ENCODE peak calls at places on chromosomes 4 and X, in six cellular contexts. T is cardiac muscle cell, K is iPS DF 19.7, B is HFFc6, D is H4, S is DMS 273 treated with DMSO at 0.1 percent for 48 hours. I is an unnamed sample.

GRCh38 chrX:123525131-123525725 is 207.6 kb downstream of the THOC2 start:
- DNase-seq in T (no peak), K (no peak), B (no peak), D (no peak), S (no peak), I (no peak)

GRCh38 chr4:31023724-31024123 is 303.6 kb downstream of the PCDH7 start:
- DNase-seq in T (no peak), K (no peak), B (no peak), D (no peak), S (no peak), I (no peak)

GRCh38 chr4:3436798-3437581 is 4.8 kb upstream of the HGFAC start:
- DNase-seq in T (no peak), K (no peak), B (peak; percentile 44), D (peak; percentile 83), S (peak; percentile 22), I (peak; percentile 20)

GRCh38 chrX:140799216-140799615 is 89.7 kb downstream of the LINC00632 start:
- DNase-seq in T (no peak), K (no peak), B (no peak), D (no peak), S (no peak), I (no peak)

GRCh38 chr4:139740531-139741041 is 75.0 kb downstream of the MGST2 start:
- DNase-seq in T (no peak), K (no peak), B (peak; percentile 75), D (peak; percentile 87), S (peak; percentile 36), I (no peak)

GRCh38 chr4:185210102-185210981 is 944 bp downstream of the SNX25 start:
- DNase-seq in T (peak; percentile 59), K (no peak), B (peak; percentile 36), D (no peak), S (no peak), I (peak; percentile 41)

GRCh38 chr4:101201421-101201820 is 145.9 kb downstream of the PPP3CA start:
- DNase-seq in T (peak; percentile 9), K (no peak), B (no peak), D (no peak), S (peak; percentile 29), I (no peak)

GRCh38 chr4:57691370-57691769 is 581.2 kb upstream of the IGFBP7 start:
- DNase-seq in T (no peak), K (no peak), B (no peak), D (no peak), S (peak; percentile 87), I (no peak)

GRCh38 chr4:185820119-185821028 is 8.4 kb upstream of the SORBS2 start:
- DNase-seq in T (no peak), K (no peak), B (no peak), D (no peak), S (no peak), I (no peak)

GRCh38 chrX:141220342-141221008 is 21.8 kb downstream of the SPANXC start:
- DNase-seq in T (no peak), K (no peak), B (peak; percentile 57), D (peak; percentile 73), S (no peak), I (no peak)

GRCh38 chr4:11487876-11488545 is 59.3 kb upstream of the HS3ST1 start:
- DNase-seq in T (no peak), K (no peak), B (no peak), D (no peak), S (no peak), I (peak; percentile 22)

I was measured in trophoblast cell.